ENCODE peak calls at places on chromosomes 12 and 14, in four cellular contexts. S is neuronal stem cell, F is trophoblast cell, W is H9. U is an unnamed sample.

GRCh38 chr12:74292351-74293194 is 245.1 kb upstream of the ATXN7L3B start:
- DNase-seq in S (no peak), F (no peak), W (peak), U (no peak)

GRCh38 chr14:31717294-31718085 is 156.3 kb downstream of the NUBPL start:
- DNase-seq in S (no peak), F (no peak), W (no peak), U (no peak)

GRCh38 chr14:53214384-53214783 is 61.3 kb upstream of the DDHD1 start:
- DNase-seq in S (no peak), F (no peak), W (no peak), U (no peak)

GRCh38 chr12:47901285-47902093 is 3.3 kb downstream of the VDR start:
- DNase-seq in S (no peak), F (no peak), W (no peak), U (no peak)

GRCh38 chr12:127308148-127308547 is 958.8 kb upstream of the TMEM132C start:
- DNase-seq in S (no peak), F (no peak), W (no peak), U (no peak)

GRCh38 chr12:89574736-89575208 is 48.9 kb upstream of the POC1B start:
- DNase-seq in S (peak), F (no peak), W (no peak), U (peak)

GRCh38 chr12:13027032-13027431 is 17.1 kb upstream of the FAM234B start:
- DNase-seq in S (no peak), F (no peak), W (no peak), U (no peak)

GRCh38 chr12:49292729-49293055 is 2.3 kb upstream of the PRPH start:
- DNase-seq in S (no peak), F (no peak), W (no peak), U (no peak)

GRCh38 chr12:100058482-100059029 is 73.8 kb upstream of the ANKS1B start:
- DNase-seq in S (no peak), F (peak), W (no peak), U (peak)

GRCh38 chr12:116533343-116534248 is 25.6 kb upstream of the MAP1LC3B2 start:
- DNase-seq in S (peak), F (no peak), W (peak), U (peak)

GRCh38 chr14:43247877-43248276 is 1259.2 kb downstream of the FSCB start:
- DNase-seq in S (no peak), F (no peak), W (no peak), U (no peak)

GRCh38 chr12:468671-469389 is 9.1 kb downstream of the B4GALNT3 start:
- DNase-seq in S (no peak), F (no peak), W (peak), U (peak)

GRCh38 chr12:3520711-3521110 is 29.7 kb downstream of the PRMT8 start:
- DNase-seq in S (no peak), F (peak), W (no peak), U (no peak)

GRCh38 chr14:77228056-77228455 is 43.0 kb downstream of the NGB start:
- DNase-seq in S (no peak), F (no peak), W (no peak), U (no peak)

GRCh38 chr12:69872804-69873203 is 47.8 kb downstream of the MYRFL start:
- DNase-seq in S (no peak), F (no peak), W (no peak), U (peak)

GRCh38 chr12:51047655-51048540 is at the start of gene LETMD1:
- DNase-seq in S (peak), F (peak), W (peak), U (peak)

GRCh38 chr12:51051787-51052186 is 3.7 kb downstream of the LETMD1 start:
- DNase-seq in S (no peak), F (no peak), W (no peak), U (no peak)

GRCh38 chr12:51049525-51049924 is 1.4 kb downstream of the LETMD1 start:
- DNase-seq in S (no peak), F (no peak), W (no peak), U (no peak)

GRCh38 chr12:51048601-51049369 is 658 bp downstream of the LETMD1 start:
- DNase-seq in S (no peak), F (peak), W (no peak), U (no peak)
- H4K91ac ChIP-seq in S (no peak), F (peak), W (no peak), U (peak)

DNA sequence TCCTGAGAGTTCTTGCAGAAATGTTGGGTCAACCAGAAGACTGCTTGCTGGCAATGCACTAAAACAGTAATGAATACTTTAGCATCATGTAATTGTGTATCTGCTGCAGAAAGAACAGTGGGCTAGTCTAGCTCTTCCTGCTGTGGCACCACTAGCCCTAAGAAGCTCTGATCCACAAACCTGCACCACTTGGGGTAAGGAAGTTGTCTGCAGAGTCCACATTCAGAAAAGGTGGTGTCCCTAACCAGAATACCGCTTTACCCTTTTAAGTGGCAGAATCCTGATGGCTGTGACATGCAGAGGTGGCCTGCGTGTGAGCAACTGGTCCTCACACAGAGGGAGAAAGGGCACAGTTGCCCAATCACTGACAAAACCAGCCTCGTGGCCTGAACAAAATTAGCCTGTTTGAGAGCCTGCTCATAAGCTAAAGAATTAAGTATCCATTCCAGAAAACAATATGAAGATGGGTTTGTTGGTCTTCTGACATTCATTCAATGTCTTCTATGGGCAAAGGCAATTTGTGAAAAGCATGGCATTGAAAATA is 165.8 kb downstream of the PPM1H start:
- DNase-seq in S (no peak), F (no peak), W (no peak), U (no peak)
- H3K4ac ChIP-seq in S (no peak), F (no peak), W (no peak), U (no peak)

GRCh38 chr12:82412246-82412645 is 53.9 kb downstream of the METTL25 start:
- DNase-seq in S (no peak), F (no peak), W (no peak), U (no peak)
- H4K91ac ChIP-seq in S (no peak), F (no peak), W (no peak), U (no peak)

DNA sequence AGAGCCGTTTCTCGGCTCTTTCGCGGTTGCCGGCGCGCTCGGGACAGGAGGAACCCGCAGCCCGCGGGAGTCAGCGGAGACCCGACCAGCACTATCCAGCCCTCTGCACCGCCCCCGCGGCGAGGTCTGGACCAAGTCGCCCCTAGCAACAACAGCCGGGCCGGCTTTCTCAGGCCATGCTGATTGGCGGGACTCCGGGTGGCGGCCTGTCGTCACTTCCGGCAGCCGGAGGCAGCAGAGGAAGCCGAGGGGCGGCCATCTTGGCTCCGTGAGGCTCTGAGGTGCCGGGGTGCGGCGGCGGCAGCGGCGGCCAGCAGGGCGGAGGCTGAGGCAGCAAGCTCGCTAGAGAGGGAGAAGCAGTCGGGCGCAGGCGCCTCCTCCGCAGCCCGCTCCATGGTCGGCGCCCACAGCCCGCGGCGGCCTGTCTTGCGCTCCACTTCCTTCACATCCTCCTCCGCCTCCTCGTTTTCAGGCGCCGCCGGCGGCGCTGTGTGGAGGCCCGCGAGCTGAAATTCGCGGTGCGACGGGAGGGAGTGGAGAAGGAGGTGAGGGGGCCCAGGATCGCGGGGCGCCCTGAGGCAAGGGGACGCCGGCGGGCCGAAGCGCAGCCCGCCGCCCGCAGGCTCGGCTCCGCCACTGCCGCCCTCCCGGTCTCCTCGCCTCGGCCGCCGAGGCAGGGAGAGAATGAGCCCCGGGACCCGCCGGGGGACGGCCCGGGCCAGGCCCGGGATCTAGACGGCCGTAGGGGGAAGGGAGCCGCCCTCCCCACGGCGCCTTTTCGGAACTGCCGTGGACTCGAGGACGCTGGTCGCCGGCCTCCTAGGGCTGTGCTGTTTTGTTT is at the start of gene MARK3:
- DNase-seq in S (peak), F (peak), W (peak), U (peak)
- H3K4ac ChIP-seq in S (no peak), F (peak), W (no peak), U (peak)

DNA sequence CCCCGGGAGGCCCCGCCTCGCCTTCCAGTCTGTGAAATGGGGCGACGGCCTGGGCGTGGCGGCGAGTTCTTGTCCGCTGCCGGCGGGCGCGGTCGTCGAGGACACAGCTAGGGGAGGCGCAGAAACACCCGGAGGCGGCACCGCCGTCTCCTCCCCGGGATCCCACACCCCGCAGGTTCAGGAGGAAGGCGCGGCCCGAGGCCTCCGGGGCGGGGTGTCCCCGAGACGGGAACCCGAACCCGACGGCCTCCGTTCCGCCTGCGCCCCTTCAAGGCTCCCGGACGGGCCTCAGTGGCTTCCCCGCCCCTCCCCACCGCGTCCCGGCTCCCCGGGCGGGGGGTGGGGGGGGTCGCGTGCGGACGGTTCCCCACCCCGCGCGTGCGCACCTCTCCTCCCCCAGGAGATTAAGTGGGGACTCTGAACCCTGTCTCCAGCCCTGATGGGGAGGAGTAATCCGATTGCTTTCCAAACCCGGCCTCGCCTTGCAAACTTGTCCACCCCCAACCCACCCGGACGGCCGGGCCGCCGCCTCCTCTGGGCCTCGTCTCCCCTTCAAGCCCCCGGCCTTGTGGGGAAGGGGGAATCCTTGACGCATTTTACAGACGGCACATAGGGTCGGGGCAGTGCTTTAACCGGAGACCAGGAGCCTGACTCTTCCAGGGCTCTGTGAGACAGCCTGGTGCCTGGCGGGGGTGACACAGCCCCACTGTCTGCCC is 35.3 kb upstream of the ANKRD9 start:
- DNase-seq in S (no peak), F (no peak), W (no peak), U (no peak)
- H4K91ac ChIP-seq in S (no peak), F (peak), W (no peak), U (no peak)